ENCODE peak calls at places on chromosomes 3 and 15, in seven cellular contexts. One of them, this sample, is unnamed.

GRCh38 chr3:22986958-22987357 is 216.2 kb upstream of the UBE2E2 start:
- DNase-seq in HepG2: no peak
- DNase-seq in SK-N-SH: no peak
- DNase-seq in H1: no peak
- DNase-seq in HCT116: no peak
- DNase-seq in K562: no peak
- DNase-seq in GM12878: no peak
- DNase-seq in this sample: no peak

GRCh38 chr3:129942296-129942695 is 32.2 kb upstream of the TRH start:
- DNase-seq in GM12878: no peak
- DNase-seq in HCT116: peak; percentile 65
- DNase-seq in H1: peak; percentile 75
- DNase-seq in HepG2: peak; percentile 58
- DNase-seq in K562: peak; percentile 54
- DNase-seq in SK-N-SH: peak; percentile 86
- DNase-seq in this sample: peak; percentile 42

GRCh38 chr15:56910801-56911200 is 7.6 kb upstream of the TCF12 start:
- DNase-seq in SK-N-SH: no peak
- DNase-seq in HCT116: no peak
- DNase-seq in K562: no peak
- DNase-seq in GM12878: no peak
- DNase-seq in HepG2: no peak
- DNase-seq in H1: no peak
- DNase-seq in this sample: no peak

GRCh38 chr15:80609512-80609946 is 85.6 kb upstream of the ABHD17C start:
- DNase-seq in K562: no peak
- DNase-seq in HCT116: no peak
- DNase-seq in H1: no peak
- DNase-seq in GM12878: no peak
- DNase-seq in SK-N-SH: no peak
- DNase-seq in HepG2: no peak
- DNase-seq in this sample: no peak

GRCh38 chr3:62051506-62051905 is 321.8 kb downstream of the FEZF2 start:
- DNase-seq in K562: peak; percentile 2
- DNase-seq in H1: no peak
- DNase-seq in GM12878: no peak
- DNase-seq in HepG2: peak; percentile 16
- DNase-seq in HCT116: peak; percentile 27
- DNase-seq in SK-N-SH: peak; percentile 13
- DNase-seq in this sample: no peak

GRCh38 chr3:173739716-173740115 is 342.2 kb downstream of the NLGN1 start:
- DNase-seq in GM12878: no peak
- DNase-seq in K562: no peak
- DNase-seq in HepG2: no peak
- DNase-seq in HCT116: no peak
- DNase-seq in H1: no peak
- DNase-seq in SK-N-SH: no peak
- DNase-seq in this sample: no peak

GRCh38 chr15:99741835-99742234 is 8.6 kb upstream of the LYSMD4 start:
- DNase-seq in SK-N-SH: no peak
- DNase-seq in H1: no peak
- DNase-seq in GM12878: no peak
- DNase-seq in HepG2: no peak
- DNase-seq in HCT116: no peak
- DNase-seq in K562: no peak
- DNase-seq in this sample: no peak

GRCh38 chr3:132038198-132038825 is 3.5 kb upstream of the CPNE4 start:
- DNase-seq in SK-N-SH: peak; percentile 52
- DNase-seq in H1: no peak
- DNase-seq in HCT116: no peak
- DNase-seq in K562: no peak
- DNase-seq in GM12878: no peak
- DNase-seq in HepG2: peak; percentile 10
- DNase-seq in this sample: peak; percentile 22

GRCh38 chr3:150300847-150301517 is 107.1 kb upstream of the TSC22D2 start:
- DNase-seq in HCT116: no peak
- DNase-seq in HepG2: no peak
- DNase-seq in H1: no peak
- DNase-seq in K562: no peak
- DNase-seq in SK-N-SH: no peak
- DNase-seq in GM12878: no peak
- DNase-seq in this sample: peak; percentile 80

GRCh38 chr15:63892794-63893441 is 59.2 kb upstream of the HERC1 start:
- DNase-seq in HCT116: no peak
- DNase-seq in SK-N-SH: no peak
- DNase-seq in K562: no peak
- DNase-seq in H1: no peak
- DNase-seq in GM12878: peak; percentile 75
- DNase-seq in HepG2: no peak
- DNase-seq in this sample: no peak

GRCh38 chr15:76514292-76514691 is 177.7 kb downstream of the ISL2 start:
- DNase-seq in K562: no peak
- DNase-seq in HepG2: peak; percentile 71
- DNase-seq in GM12878: no peak
- DNase-seq in SK-N-SH: no peak
- DNase-seq in HCT116: no peak
- DNase-seq in H1: no peak
- DNase-seq in this sample: no peak

GRCh38 chr3:58004972-58005371 is 3.2 kb upstream of the FLNB start:
- DNase-seq in K562: no peak
- DNase-seq in GM12878: no peak
- DNase-seq in H1: no peak
- DNase-seq in SK-N-SH: no peak
- DNase-seq in HepG2: no peak
- DNase-seq in HCT116: no peak
- DNase-seq in this sample: no peak

GRCh38 chr3:65425880-65426279 is 612.8 kb downstream of the MAGI1 start:
- DNase-seq in SK-N-SH: peak; percentile 29
- DNase-seq in HCT116: no peak
- DNase-seq in HepG2: peak; percentile 18
- DNase-seq in GM12878: no peak
- DNase-seq in K562: no peak
- DNase-seq in H1: no peak
- DNase-seq in this sample: no peak

GRCh38 chr3:137041251-137041650 is 83.5 kb downstream of the IL20RB start:
- DNase-seq in GM12878: no peak
- DNase-seq in SK-N-SH: no peak
- DNase-seq in HCT116: no peak
- DNase-seq in H1: no peak
- DNase-seq in K562: no peak
- DNase-seq in HepG2: no peak
- DNase-seq in this sample: no peak

GRCh38 chr3:182052360-182052759 is 340.6 kb downstream of the SOX2 start:
- DNase-seq in HepG2: no peak
- DNase-seq in HCT116: no peak
- DNase-seq in SK-N-SH: no peak
- DNase-seq in H1: no peak
- DNase-seq in GM12878: no peak
- DNase-seq in K562: no peak
- DNase-seq in this sample: no peak

GRCh38 chr15:90184119-90184785 is 16.9 kb upstream of the SEMA4B start:
- DNase-seq in SK-N-SH: no peak
- DNase-seq in HepG2: peak; percentile 24
- DNase-seq in H1: no peak
- DNase-seq in HCT116: peak; percentile 71
- DNase-seq in GM12878: peak; percentile 76
- DNase-seq in K562: peak; percentile 93
- DNase-seq in this sample: no peak

GRCh38 chr3:69143605-69144004 is 21.2 kb upstream of the LMOD3 start:
- DNase-seq in HepG2: no peak
- DNase-seq in SK-N-SH: no peak
- DNase-seq in K562: peak; percentile 5
- DNase-seq in GM12878: no peak
- DNase-seq in HCT116: peak; percentile 75
- DNase-seq in H1: no peak
- DNase-seq in this sample: no peak

GRCh38 chr15:33140326-33140725 is 54.2 kb downstream of the FMN1 start:
- DNase-seq in SK-N-SH: peak; percentile 32
- DNase-seq in HCT116: no peak
- DNase-seq in GM12878: no peak
- DNase-seq in K562: no peak
- DNase-seq in H1: no peak
- DNase-seq in HepG2: no peak
- DNase-seq in this sample: no peak

GRCh38 chr3:174153875-174154274 is 705.3 kb upstream of the NAALADL2 start:
- DNase-seq in HepG2: no peak
- DNase-seq in SK-N-SH: no peak
- DNase-seq in H1: no peak
- DNase-seq in HCT116: no peak
- DNase-seq in GM12878: no peak
- DNase-seq in K562: no peak
- DNase-seq in this sample: no peak

GRCh38 chr15:99467338-99467720 is 98.5 kb upstream of the MEF2A start:
- DNase-seq in K562: no peak
- DNase-seq in HCT116: no peak
- DNase-seq in HepG2: no peak
- DNase-seq in H1: no peak
- DNase-seq in GM12878: no peak
- DNase-seq in SK-N-SH: no peak
- DNase-seq in this sample: no peak

GRCh38 chr3:141858312-141858711 is 18.1 kb upstream of the ATP1B3 start:
- DNase-seq in H1: no peak
- DNase-seq in HepG2: no peak
- DNase-seq in GM12878: no peak
- DNase-seq in HCT116: no peak
- DNase-seq in SK-N-SH: no peak
- DNase-seq in K562: peak; percentile 48
- DNase-seq in this sample: no peak

GRCh38 chr3:190076601-190077444 is 43.9 kb downstream of the P3H2 start:
- DNase-seq in H1: peak; percentile 41
- DNase-seq in K562: no peak
- DNase-seq in HCT116: no peak
- DNase-seq in GM12878: no peak
- DNase-seq in HepG2: peak; percentile 6
- DNase-seq in SK-N-SH: no peak
- DNase-seq in this sample: peak; percentile 77

GRCh38 chr15:70234256-70234965 is 136.7 kb upstream of the TLE3 start:
- DNase-seq in HCT116: no peak
- DNase-seq in HepG2: no peak
- DNase-seq in SK-N-SH: no peak
- DNase-seq in GM12878: no peak
- DNase-seq in H1: no peak
- DNase-seq in K562: no peak
- DNase-seq in this sample: no peak

GRCh38 chr3:123278446-123278845 is 76.7 kb downstream of the SEC22A start:
- DNase-seq in H1: no peak
- DNase-seq in GM12878: no peak
- DNase-seq in HCT116: no peak
- DNase-seq in SK-N-SH: no peak
- DNase-seq in HepG2: no peak
- DNase-seq in K562: peak; percentile 0
- DNase-seq in this sample: no peak

GRCh38 chr3:72899349-72899765 is 11.5 kb downstream of the GXYLT2 start:
- DNase-seq in H1: no peak
- DNase-seq in HepG2: no peak
- DNase-seq in GM12878: no peak
- DNase-seq in K562: no peak
- DNase-seq in HCT116: no peak
- DNase-seq in SK-N-SH: no peak
- DNase-seq in this sample: no peak

GRCh38 chr3:121796970-121797369 is 37.9 kb downstream of the IQCB1 start:
- DNase-seq in HCT116: no peak
- DNase-seq in GM12878: no peak
- DNase-seq in SK-N-SH: no peak
- DNase-seq in HepG2: no peak
- DNase-seq in K562: no peak
- DNase-seq in H1: no peak
- DNase-seq in this sample: no peak
- TF ChIP-seq SIN3A in HCT116: no peak
- TF ChIP-seq SIN3A in GM12878: no peak
- TF ChIP-seq SIN3A in SK-N-SH: no peak
- TF ChIP-seq SIN3A in HepG2: no peak
- TF ChIP-seq SIN3A in K562: no peak
- TF ChIP-seq SIN3A in H1: no peak
- TF ChIP-seq SIN3A in this sample: no peak

GRCh38 chr3:196634224-196634623 is 5.3 kb upstream of the NRROS start:
- DNase-seq in HCT116: no peak
- DNase-seq in HepG2: no peak
- DNase-seq in H1: no peak
- DNase-seq in K562: no peak
- DNase-seq in GM12878: no peak
- DNase-seq in SK-N-SH: no peak
- DNase-seq in this sample: no peak
- H3K4me3 ChIP-seq in HCT116: no peak overlapping the region
- H3K4me3 ChIP-seq in HepG2: no peak overlapping the region
- H3K4me3 ChIP-seq in H1: no peak overlapping the region
- H3K4me3 ChIP-seq in K562: no peak overlapping the region
- H3K4me3 ChIP-seq in GM12878: peak overlapping the region; percentile 72
- H3K4me3 ChIP-seq in SK-N-SH: no peak overlapping the region
- H3K4me3 ChIP-seq in this sample: no peak overlapping the region

DNA sequence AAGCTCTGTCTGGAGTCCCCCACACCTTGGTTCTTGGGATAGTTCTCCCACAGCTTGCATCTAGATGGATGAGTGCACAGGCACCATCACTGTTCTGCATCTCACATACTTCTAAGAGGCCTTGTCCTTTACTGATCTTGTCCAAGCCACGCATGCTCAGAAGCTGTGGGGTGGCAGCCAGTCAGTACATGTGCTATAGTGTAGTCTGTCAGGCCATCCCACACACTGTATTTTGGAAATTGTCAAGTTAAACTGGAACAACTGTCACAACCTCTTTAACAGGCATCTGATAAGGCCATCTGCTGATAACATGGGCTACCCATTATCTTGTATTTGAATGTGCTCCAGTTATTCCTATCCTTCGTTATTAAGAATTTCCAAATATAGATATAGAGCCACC is 296.5 kb upstream of the AZI2 start:
- DNase-seq in K562: no peak
- DNase-seq in H1: no peak
- DNase-seq in SK-N-SH: peak; percentile 20
- DNase-seq in GM12878: no peak
- DNase-seq in HepG2: no peak
- DNase-seq in HCT116: no peak
- DNase-seq in this sample: no peak
- TF ChIP-seq SIN3A in K562: no peak
- TF ChIP-seq SIN3A in H1: no peak
- TF ChIP-seq SIN3A in SK-N-SH: no peak
- TF ChIP-seq SIN3A in GM12878: no peak
- TF ChIP-seq SIN3A in HepG2: no peak
- TF ChIP-seq SIN3A in HCT116: no peak
- TF ChIP-seq SIN3A in this sample: no peak

DNA sequence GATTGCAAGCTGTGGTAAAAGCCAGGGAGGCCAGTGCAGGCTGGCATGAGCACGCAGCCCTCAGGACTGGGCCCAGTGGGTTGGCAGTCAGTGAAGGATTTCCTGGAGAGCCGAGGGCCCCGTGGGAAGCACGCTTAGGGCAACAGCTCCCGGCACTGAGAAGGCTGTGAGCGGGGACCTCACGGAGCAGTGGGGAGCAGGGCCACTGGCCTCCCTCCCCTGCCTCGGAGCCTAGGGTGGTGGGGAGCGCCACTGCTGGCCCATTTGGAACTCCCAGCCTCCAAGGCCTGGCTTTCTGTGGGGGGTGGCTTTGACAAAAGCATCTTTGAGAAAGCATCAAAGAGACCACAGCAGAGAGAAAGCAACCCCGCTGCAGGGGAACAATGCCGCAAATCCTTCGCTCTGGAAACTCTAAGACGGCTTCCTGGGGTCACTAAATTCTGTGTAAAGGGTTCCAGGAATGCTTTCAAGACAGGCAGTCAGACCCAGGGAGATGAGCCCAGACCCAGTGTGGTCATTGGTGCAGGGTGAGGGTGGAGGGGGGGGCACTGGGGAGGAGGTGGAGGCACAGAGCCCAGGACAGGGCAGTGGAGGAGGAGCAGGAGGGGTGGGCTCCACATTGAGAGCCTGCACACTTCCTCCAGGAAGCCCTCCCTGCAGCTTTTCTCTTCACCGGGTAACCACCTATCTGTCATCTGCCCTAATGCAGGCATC is 9.5 kb upstream of the APBA2 start:
- DNase-seq in HCT116: no peak
- DNase-seq in H1: peak; percentile 75
- DNase-seq in GM12878: no peak
- DNase-seq in K562: no peak
- DNase-seq in SK-N-SH: no peak
- DNase-seq in HepG2: no peak
- DNase-seq in this sample: no peak
- H3K4me3 ChIP-seq in HCT116: no peak overlapping the region
- H3K4me3 ChIP-seq in H1: no peak overlapping the region
- H3K4me3 ChIP-seq in GM12878: no peak overlapping the region
- H3K4me3 ChIP-seq in K562: no peak overlapping the region
- H3K4me3 ChIP-seq in SK-N-SH: no peak overlapping the region
- H3K4me3 ChIP-seq in HepG2: no peak overlapping the region
- H3K4me3 ChIP-seq in this sample: no peak overlapping the region

This sample was measured in Panc1.